ENCODE peak calls at places on chromosomes 1 and 21, in four cellular contexts. E is tibial nerve, D is IMR-90, N is H9. Z is an unnamed sample.

GRCh38 chr1:8134546-8135235 is 108.6 kb upstream of the ERRFI1 start:
- DNase-seq in E (no peak), D (no peak), N (no peak), Z (no peak)

GRCh38 chr1:32989160-32989894 is 24.7 kb upstream of the RNF19B start:
- DNase-seq in E (peak; percentile 73), D (peak; percentile 99), N (no peak), Z (no peak)

GRCh38 chr21:35202431-35202830 is 153.3 kb upstream of the RUNX1 start:
- DNase-seq in E (no peak), D (peak; percentile 71), N (no peak), Z (no peak)

GRCh38 chr1:63772876-63773275 is 941 bp upstream of the ROR1 start:
- DNase-seq in E (no peak), D (no peak), N (no peak), Z (no peak)

GRCh38 chr1:21508580-21509350 is 458 bp upstream of the ALPL start:
- DNase-seq in E (peak; percentile 39), D (peak; percentile 31), N (peak; percentile 90), Z (peak; percentile 78)

GRCh38 chr1:218765753-218766152 is 407.9 kb upstream of the LYPLAL1 start:
- DNase-seq in E (no peak), D (no peak), N (no peak), Z (no peak)

GRCh38 chr21:46317710-46318463 is 5.8 kb downstream of the C21orf58 start:
- DNase-seq in E (no peak), D (no peak), N (peak; percentile 65), Z (no peak)

GRCh38 chr1:45430486-45430885 is 60.5 kb downstream of the TESK2 start:
- DNase-seq in E (peak; percentile 7), D (no peak), N (no peak), Z (no peak)

GRCh38 chr1:24659993-24660665 is 17.0 kb downstream of the SRRM1 start:
- DNase-seq in E (no peak), D (no peak), N (no peak), Z (no peak)

GRCh38 chr1:207309775-207310273 is 11.7 kb upstream of the CD55 start:
- DNase-seq in E (no peak), D (peak; percentile 70), N (no peak), Z (no peak)

GRCh38 chr1:153990468-153991150 is at the start of gene RPS27:
- DNase-seq in E (peak; percentile 92), D (peak; percentile 99), N (peak; percentile 95), Z (peak; percentile 78)

GRCh38 chr21:25999935-26000582 is 170.5 kb downstream of the APP start:
- DNase-seq in E (no peak), D (no peak), N (no peak), Z (no peak)

GRCh38 chr1:83822206-83822605 is 176.7 kb downstream of the TTLL7 start:
- DNase-seq in E (no peak), D (no peak), N (no peak), Z (no peak)

GRCh38 chr21:42674351-42674940 is 21.0 kb downstream of the PDE9A start:
- DNase-seq in E (no peak), D (no peak), N (peak; percentile 84), Z (no peak)

GRCh38 chr1:37485902-37486679 is 11.7 kb downstream of the ZC3H12A start:
- DNase-seq in E (no peak), D (no peak), N (no peak), Z (peak; percentile 42)

GRCh38 chr1:98090351-98090750 is 169.5 kb upstream of the DPYD start:
- DNase-seq in E (no peak), D (peak; percentile 80), N (no peak), Z (no peak)

GRCh38 chr1:206690516-206690915 is 5.8 kb downstream of the MAPKAPK2 start:
- DNase-seq in E (no peak), D (no peak), N (no peak), Z (no peak)

GRCh38 chr1:214244841-214245240 is 36.1 kb upstream of the SMYD2 start:
- DNase-seq in E (no peak), D (no peak), N (no peak), Z (no peak)

GRCh38 chr1:218426343-218426657 is 81.2 kb downstream of the TGFB2 start:
- DNase-seq in E (peak; percentile 77), D (peak; percentile 43), N (no peak), Z (peak; percentile 70)

GRCh38 chr1:39352881-39353280 is 138.6 kb upstream of the BMP8A start:
- DNase-seq in E (no peak), D (peak; percentile 13), N (no peak), Z (no peak)

GRCh38 chr1:185917646-185918045 is 183.5 kb downstream of the HMCN1 start:
- DNase-seq in E (no peak), D (peak; percentile 66), N (peak; percentile 56), Z (no peak)

GRCh38 chr1:5753431-5754078 is 238.7 kb downstream of the NPHP4 start:
- DNase-seq in E (no peak), D (no peak), N (no peak), Z (peak; percentile 16)

GRCh38 chr1:88892146-88892877 is 945 bp upstream of the GTF2B start:
- DNase-seq in E (no peak), D (peak; percentile 56), N (peak; percentile 43), Z (no peak)

GRCh38 chr1:1421147-1421906 is at the start of gene ANKRD65:
- DNase-seq in E (no peak), D (no peak), N (peak; percentile 37), Z (no peak)

GRCh38 chr1:110673805-110674336 is 869 bp downstream of the KCNA3 start:
- DNase-seq in E (no peak), D (no peak), N (no peak), Z (no peak)

GRCh38 chr1:76862447-76862846 is 4.8 kb upstream of the ST6GALNAC5 start:
- DNase-seq in E (no peak), D (peak; percentile 75), N (no peak), Z (no peak)

GRCh38 chr1:6026095-6026809 is 19.4 kb upstream of the KCNAB2 start:
- DNase-seq in E (peak; percentile 59), D (peak; percentile 30), N (peak; percentile 92), Z (peak; percentile 81)

GRCh38 chr1:225449261-225449660 is 21.4 kb upstream of the LBR start:
- DNase-seq in E (no peak), D (no peak), N (no peak), Z (peak; percentile 38)

GRCh38 chr1:59298710-59299346 is 1.9 kb downstream of the FGGY start:
- DNase-seq in E (no peak), D (peak; percentile 62), N (no peak), Z (no peak)

GRCh38 chr1:168932539-168932938 is 174.0 kb upstream of the ATP1B1 start:
- DNase-seq in E (no peak), D (peak; percentile 31), N (no peak), Z (no peak)

GRCh38 chr1:185634704-185635103 is 99.5 kb upstream of the HMCN1 start:
- DNase-seq in E (no peak), D (no peak), N (no peak), Z (no peak)

GRCh38 chr1:1431845-1432565 is 3.5 kb upstream of the VWA1 start:
- DNase-seq in E (no peak), D (no peak), N (no peak), Z (peak; percentile 94)

GRCh38 chr1:154584267-154584994 is 16.9 kb downstream of the CHRNB2 start:
- DNase-seq in E (no peak), D (no peak), N (no peak), Z (no peak)

DNA sequence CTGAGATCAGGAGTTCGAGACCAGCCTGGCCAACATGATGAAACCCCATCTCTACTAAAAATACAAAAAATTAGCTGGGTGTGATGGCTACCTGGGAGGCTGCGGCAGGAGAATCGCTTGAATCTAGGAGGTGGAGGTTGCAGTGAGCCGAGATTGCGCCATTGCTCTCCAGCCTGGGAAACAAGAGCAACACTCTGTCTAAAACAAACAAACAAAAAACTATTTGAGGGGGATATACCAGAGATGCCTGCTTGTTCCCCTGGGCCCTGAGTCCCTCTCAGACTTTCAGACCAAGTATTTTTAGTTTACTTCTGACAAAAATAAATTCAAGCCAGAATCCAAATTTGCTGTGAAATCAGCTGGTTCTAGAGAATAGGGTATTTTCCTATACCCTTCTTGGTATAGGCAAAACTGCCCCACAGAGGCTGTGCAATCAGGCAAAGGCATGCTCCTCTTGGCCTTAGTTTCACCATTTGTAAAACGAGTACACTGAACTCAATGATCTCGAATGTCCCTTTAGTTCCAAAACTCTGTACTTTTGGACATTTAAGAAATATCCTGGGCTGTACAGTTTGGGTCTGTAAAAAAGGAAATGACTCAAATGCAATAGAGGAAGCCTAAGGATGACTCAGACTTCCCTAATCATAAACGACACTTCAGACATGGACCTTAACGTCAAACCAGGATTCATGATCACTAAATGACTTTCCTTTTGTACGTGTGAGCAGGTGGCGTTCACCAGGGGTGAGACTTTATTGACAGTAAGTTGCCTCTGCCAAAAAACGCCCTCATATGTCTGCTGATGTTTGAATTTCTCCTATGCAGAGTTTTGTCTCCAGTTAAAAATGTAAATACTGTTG is 16.1 kb downstream of the ENSA start:
- DNase-seq in E (peak; percentile 43), D (peak; percentile 98), N (no peak), Z (peak; percentile 61)
- H3K4me1 ChIP-seq in E (peaks cover 25% of the 10 kb centered on the region), D (peaks cover 14% of the 10 kb centered on the region), N (no peaks in the 10 kb centered on the region), Z (peaks cover 45% of the 10 kb centered on the region)

GRCh38 chr21:34073749-34074282 is 438 bp downstream of the MRPS6 start:
- DNase-seq in E (no peak), D (no peak), N (no peak), Z (peak; percentile 68)

GRCh38 chr21:34074283-34075098 is 1.1 kb downstream of the MRPS6 start:
- DNase-seq in E (no peak), D (no peak), N (no peak), Z (no peak)

GRCh38 chr21:34076835-34077234 is 3.5 kb downstream of the MRPS6 start:
- DNase-seq in E (no peak), D (no peak), N (no peak), Z (no peak)

GRCh38 chr21:34075760-34076159 is 2.4 kb downstream of the MRPS6 start:
- DNase-seq in E (no peak), D (no peak), N (no peak), Z (no peak)

DNA sequence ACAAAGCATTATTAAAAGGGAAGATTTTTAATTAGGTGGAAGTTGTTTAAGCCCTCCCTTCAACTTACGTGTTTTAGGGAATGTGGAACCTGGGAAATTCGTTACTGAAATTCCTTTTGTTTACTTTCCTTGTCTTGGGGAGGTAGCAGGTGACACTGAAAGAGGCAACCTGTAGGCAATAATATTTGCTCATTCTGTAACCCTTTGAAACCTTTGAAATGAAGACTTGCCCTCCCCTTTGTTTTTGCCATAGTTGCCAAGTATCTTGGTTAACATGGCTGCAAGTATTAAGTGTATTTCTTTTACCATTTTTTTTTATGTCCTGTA is 1.7 kb downstream of the MRPS6 start:
- DNase-seq in E (no peak), D (no peak), N (no peak), Z (no peak)
- H3K4me1 ChIP-seq in E (peaks cover 37% of the 10 kb centered on the region), D (peaks cover 6% of the 10 kb centered on the region), N (peaks cover 5% of the 10 kb centered on the region), Z (peaks cover 23% of the 10 kb centered on the region)

DNA sequence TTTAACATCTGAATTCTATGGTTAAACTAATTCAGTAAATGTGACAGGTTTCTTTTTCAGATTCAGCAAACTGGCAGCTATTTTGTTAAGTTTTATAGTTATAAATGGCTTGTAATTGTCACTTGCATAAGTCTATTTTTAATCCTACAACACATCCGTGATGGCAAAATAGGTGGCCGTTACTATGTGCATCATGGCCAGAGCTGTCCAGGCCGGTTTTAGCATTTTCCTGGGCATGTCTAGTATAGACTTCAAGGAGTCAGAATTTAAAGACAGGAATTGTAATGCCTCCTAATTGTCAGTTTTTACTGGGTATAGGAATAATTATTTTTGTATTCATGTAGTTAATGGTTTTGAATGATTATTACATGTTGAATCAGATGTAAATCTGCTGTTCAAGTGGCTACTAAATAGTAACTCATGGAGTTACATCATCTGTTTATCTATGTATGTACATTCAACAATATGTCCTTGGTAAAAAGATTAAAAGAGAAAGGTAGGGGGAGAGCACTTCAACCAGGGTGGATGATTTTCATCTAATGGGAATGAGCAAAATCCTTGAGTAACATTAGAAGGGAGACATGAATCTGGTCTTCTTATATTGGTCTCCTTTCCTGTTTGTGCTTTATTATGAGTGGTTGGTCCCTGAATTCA is 3.2 kb upstream of the B3GALT2 start:
- DNase-seq in E (no peak), D (no peak), N (no peak), Z (no peak)
- H3K4me1 ChIP-seq in E (peaks cover 34% of the 10 kb centered on the region), D (peaks cover 3% of the 10 kb centered on the region), N (no peaks in the 10 kb centered on the region), Z (no peaks in the 10 kb centered on the region)

GRCh38 chr1:26259005-26259404 is 20.9 kb upstream of the SH3BGRL3 start:
- DNase-seq in E (no peak), D (no peak), N (no peak), Z (no peak)
- H3K4me1 ChIP-seq in E (no peaks in the 10 kb centered on the region), D (no peaks in the 10 kb centered on the region), N (no peaks in the 10 kb centered on the region), Z (no peaks in the 10 kb centered on the region)